ENCODE peak calls at places on chromosomes 12 and 14, in ten cellular contexts. One of them, this sample, is unnamed.

GRCh38 chr12:93403988-93404803 is 26.5 kb downstream of the NUDT4 start:
- DNase-seq in iPS-NIHi11: no peak
- DNase-seq in activated effector memory CD4-positive, alpha-beta T cell treated with anti-CD3 and anti-CD28 coated beads, Interleukin-2, amount 50 U/mL, for 16 hours: no peak
- DNase-seq in left ventricle myocardium inferior: no peak
- DNase-seq in myocyte: no peak
- DNase-seq in erythroblast: peak; percentile 15
- DNase-seq in stimulated activated CD4-positive, alpha-beta T cell treated with anti-CD3 and anti-CD28 coated beads, Interleukin-2, amount 100 ng/mL, for 24 hours: no peak
- DNase-seq in T follicular helper cell: no peak
- DNase-seq in hepatocyte: no peak
- DNase-seq in hepatic stellate cell: no peak
- DNase-seq in this sample: no peak

GRCh38 chr14:91116913-91117588 is 3.2 kb downstream of the DGLUCY start:
- DNase-seq in T follicular helper cell: no peak
- DNase-seq in left ventricle myocardium inferior: no peak
- DNase-seq in hepatic stellate cell: no peak
- DNase-seq in erythroblast: peak; percentile 32
- DNase-seq in iPS-NIHi11: no peak
- DNase-seq in stimulated activated CD4-positive, alpha-beta T cell treated with anti-CD3 and anti-CD28 coated beads, Interleukin-2, amount 100 ng/mL, for 24 hours: peak; percentile 48
- DNase-seq in hepatocyte: no peak
- DNase-seq in activated effector memory CD4-positive, alpha-beta T cell treated with anti-CD3 and anti-CD28 coated beads, Interleukin-2, amount 50 U/mL, for 16 hours: peak; percentile 83
- DNase-seq in myocyte: no peak
- DNase-seq in this sample: no peak

GRCh38 chr12:76866146-76866545 is 12.7 kb downstream of the CSRP2 start:
- DNase-seq in hepatic stellate cell: no peak
- DNase-seq in T follicular helper cell: no peak
- DNase-seq in hepatocyte: no peak
- DNase-seq in left ventricle myocardium inferior: no peak
- DNase-seq in erythroblast: no peak
- DNase-seq in myocyte: peak; percentile 90
- DNase-seq in stimulated activated CD4-positive, alpha-beta T cell treated with anti-CD3 and anti-CD28 coated beads, Interleukin-2, amount 100 ng/mL, for 24 hours: no peak
- DNase-seq in activated effector memory CD4-positive, alpha-beta T cell treated with anti-CD3 and anti-CD28 coated beads, Interleukin-2, amount 50 U/mL, for 16 hours: no peak
- DNase-seq in iPS-NIHi11: no peak
- DNase-seq in this sample: no peak

GRCh38 chr14:23604675-23605170 is 26.1 kb upstream of the JPH4 start:
- DNase-seq in activated effector memory CD4-positive, alpha-beta T cell treated with anti-CD3 and anti-CD28 coated beads, Interleukin-2, amount 50 U/mL, for 16 hours: no peak
- DNase-seq in T follicular helper cell: no peak
- DNase-seq in myocyte: no peak
- DNase-seq in stimulated activated CD4-positive, alpha-beta T cell treated with anti-CD3 and anti-CD28 coated beads, Interleukin-2, amount 100 ng/mL, for 24 hours: no peak
- DNase-seq in left ventricle myocardium inferior: no peak
- DNase-seq in hepatocyte: peak; percentile 25
- DNase-seq in iPS-NIHi11: no peak
- DNase-seq in erythroblast: no peak
- DNase-seq in hepatic stellate cell: no peak
- DNase-seq in this sample: no peak

GRCh38 chr12:113298861-113299545 is 35.9 kb downstream of the SLC8B1 start:
- DNase-seq in hepatic stellate cell: peak; percentile 50
- DNase-seq in erythroblast: peak; percentile 55
- DNase-seq in activated effector memory CD4-positive, alpha-beta T cell treated with anti-CD3 and anti-CD28 coated beads, Interleukin-2, amount 50 U/mL, for 16 hours: no peak
- DNase-seq in left ventricle myocardium inferior: peak; percentile 85
- DNase-seq in myocyte: peak; percentile 87
- DNase-seq in T follicular helper cell: no peak
- DNase-seq in hepatocyte: no peak
- DNase-seq in stimulated activated CD4-positive, alpha-beta T cell treated with anti-CD3 and anti-CD28 coated beads, Interleukin-2, amount 100 ng/mL, for 24 hours: no peak
- DNase-seq in iPS-NIHi11: no peak
- DNase-seq in this sample: no peak

GRCh38 chr14:104643306-104643705 is 38.7 kb upstream of the TMEM179 start:
- DNase-seq in iPS-NIHi11: no peak
- DNase-seq in left ventricle myocardium inferior: no peak
- DNase-seq in myocyte: no peak
- DNase-seq in stimulated activated CD4-positive, alpha-beta T cell treated with anti-CD3 and anti-CD28 coated beads, Interleukin-2, amount 100 ng/mL, for 24 hours: no peak
- DNase-seq in hepatic stellate cell: no peak
- DNase-seq in hepatocyte: no peak
- DNase-seq in erythroblast: no peak
- DNase-seq in T follicular helper cell: no peak
- DNase-seq in activated effector memory CD4-positive, alpha-beta T cell treated with anti-CD3 and anti-CD28 coated beads, Interleukin-2, amount 50 U/mL, for 16 hours: no peak
- DNase-seq in this sample: no peak

GRCh38 chr14:37625597-37626595 is 30.5 kb downstream of the TTC6 start:
- DNase-seq in activated effector memory CD4-positive, alpha-beta T cell treated with anti-CD3 and anti-CD28 coated beads, Interleukin-2, amount 50 U/mL, for 16 hours: no peak
- DNase-seq in stimulated activated CD4-positive, alpha-beta T cell treated with anti-CD3 and anti-CD28 coated beads, Interleukin-2, amount 100 ng/mL, for 24 hours: no peak
- DNase-seq in erythroblast: no peak
- DNase-seq in hepatic stellate cell: no peak
- DNase-seq in T follicular helper cell: no peak
- DNase-seq in myocyte: no peak
- DNase-seq in iPS-NIHi11: no peak
- DNase-seq in left ventricle myocardium inferior: no peak
- DNase-seq in hepatocyte: no peak
- DNase-seq in this sample: no peak

GRCh38 chr12:110739488-110739887 is 3.2 kb downstream of the PPP1CC start:
- DNase-seq in hepatic stellate cell: no peak
- DNase-seq in T follicular helper cell: no peak
- DNase-seq in hepatocyte: no peak
- DNase-seq in iPS-NIHi11: no peak
- DNase-seq in erythroblast: no peak
- DNase-seq in stimulated activated CD4-positive, alpha-beta T cell treated with anti-CD3 and anti-CD28 coated beads, Interleukin-2, amount 100 ng/mL, for 24 hours: no peak
- DNase-seq in activated effector memory CD4-positive, alpha-beta T cell treated with anti-CD3 and anti-CD28 coated beads, Interleukin-2, amount 50 U/mL, for 16 hours: no peak
- DNase-seq in myocyte: no peak
- DNase-seq in left ventricle myocardium inferior: no peak
- DNase-seq in this sample: no peak

GRCh38 chr12:49587174-49587908 is 18.1 kb downstream of the FAM186B start:
- DNase-seq in stimulated activated CD4-positive, alpha-beta T cell treated with anti-CD3 and anti-CD28 coated beads, Interleukin-2, amount 100 ng/mL, for 24 hours: no peak
- DNase-seq in left ventricle myocardium inferior: no peak
- DNase-seq in T follicular helper cell: no peak
- DNase-seq in myocyte: no peak
- DNase-seq in iPS-NIHi11: no peak
- DNase-seq in hepatocyte: no peak
- DNase-seq in erythroblast: no peak
- DNase-seq in activated effector memory CD4-positive, alpha-beta T cell treated with anti-CD3 and anti-CD28 coated beads, Interleukin-2, amount 50 U/mL, for 16 hours: no peak
- DNase-seq in hepatic stellate cell: no peak
- DNase-seq in this sample: no peak

GRCh38 chr12:15214851-15215601 is 6.2 kb downstream of the RERG start:
- DNase-seq in activated effector memory CD4-positive, alpha-beta T cell treated with anti-CD3 and anti-CD28 coated beads, Interleukin-2, amount 50 U/mL, for 16 hours: no peak
- DNase-seq in hepatocyte: no peak
- DNase-seq in T follicular helper cell: no peak
- DNase-seq in stimulated activated CD4-positive, alpha-beta T cell treated with anti-CD3 and anti-CD28 coated beads, Interleukin-2, amount 100 ng/mL, for 24 hours: no peak
- DNase-seq in myocyte: no peak
- DNase-seq in hepatic stellate cell: no peak
- DNase-seq in iPS-NIHi11: no peak
- DNase-seq in erythroblast: no peak
- DNase-seq in left ventricle myocardium inferior: no peak
- DNase-seq in this sample: no peak

GRCh38 chr14:23202001-23202400 is 18.5 kb upstream of the SLC7A8 start:
- DNase-seq in erythroblast: no peak
- DNase-seq in hepatic stellate cell: no peak
- DNase-seq in hepatocyte: no peak
- DNase-seq in stimulated activated CD4-positive, alpha-beta T cell treated with anti-CD3 and anti-CD28 coated beads, Interleukin-2, amount 100 ng/mL, for 24 hours: no peak
- DNase-seq in T follicular helper cell: no peak
- DNase-seq in myocyte: no peak
- DNase-seq in left ventricle myocardium inferior: no peak
- DNase-seq in iPS-NIHi11: no peak
- DNase-seq in activated effector memory CD4-positive, alpha-beta T cell treated with anti-CD3 and anti-CD28 coated beads, Interleukin-2, amount 50 U/mL, for 16 hours: no peak
- DNase-seq in this sample: no peak